ENCODE peak calls at places on chromosomes 16 and 17, in eight cellular contexts. G is chondrocyte, Y is neural progenitor cell, U is mesothelial cell of epicardium, Z is BJ, P is heart right ventricle, Q is breast epithelium, I is hepatocyte. R is an unnamed sample.

GRCh38 chr17:28477928-28478327 is 4.5 kb downstream of the SLC13A2 start:
- DNase-seq in G (peak), Y (no peak), U (no peak), Z (no peak), P (no peak), Q (no peak), I (no peak), R (no peak)

GRCh38 chr16:80803341-80804060 is 897 bp downstream of the CDYL2 start:
- DNase-seq in G (no peak), Y (peak), U (no peak), Z (no peak), P (peak), Q (no peak), I (peak), R (peak)

GRCh38 chr16:24850289-24850931 is 4.6 kb downstream of the SLC5A11 start:
- DNase-seq in G (no peak), Y (no peak), U (no peak), Z (no peak), P (no peak), Q (no peak), I (no peak), R (no peak)

GRCh38 chr17:7022791-7023571 is at the start of gene BCL6B:
- DNase-seq in G (no peak), Y (peak), U (no peak), Z (no peak), P (peak), Q (no peak), I (no peak), R (no peak)

GRCh38 chr17:27743288-27743885 is 56.9 kb downstream of the NOS2 start:
- DNase-seq in G (no peak), Y (no peak), U (no peak), Z (no peak), P (no peak), Q (no peak), I (no peak), R (no peak)

GRCh38 chr16:81610144-81610842 is 165.7 kb downstream of the CMIP start:
- DNase-seq in G (no peak), Y (no peak), U (no peak), Z (no peak), P (peak), Q (peak), I (peak), R (no peak)

GRCh38 chr17:20216154-20216815 is 207.1 kb downstream of the SPECC1 start:
- DNase-seq in G (no peak), Y (no peak), U (no peak), Z (no peak), P (no peak), Q (no peak), I (no peak), R (no peak)

GRCh38 chr17:63439682-63440081 is 6.4 kb downstream of the CYB561 start:
- DNase-seq in G (no peak), Y (no peak), U (no peak), Z (peak), P (no peak), Q (no peak), I (no peak), R (no peak)

GRCh38 chr17:32256012-32256694 is 9.5 kb upstream of the RHBDL3 start:
- DNase-seq in G (no peak), Y (no peak), U (no peak), Z (no peak), P (no peak), Q (no peak), I (no peak), R (no peak)

GRCh38 chr17:17671369-17672119 is 9.7 kb upstream of the RAI1 start:
- DNase-seq in G (no peak), Y (no peak), U (no peak), Z (no peak), P (no peak), Q (no peak), I (no peak), R (no peak)

GRCh38 chr17:15264542-15264941 is 584 bp downstream of the PMP22 start:
- DNase-seq in G (no peak), Y (no peak), U (no peak), Z (no peak), P (peak), Q (peak), I (no peak), R (no peak)

GRCh38 chr16:66510711-66511614 is 39.0 kb downstream of the TK2 start:
- DNase-seq in G (peak), Y (peak), U (no peak), Z (no peak), P (no peak), Q (no peak), I (no peak), R (no peak)

GRCh38 chr16:72769876-72770275 is 278.1 kb downstream of the ZFHX3 start:
- DNase-seq in G (no peak), Y (no peak), U (no peak), Z (no peak), P (no peak), Q (no peak), I (no peak), R (no peak)

GRCh38 chr17:78316867-78317816 is 42.7 kb downstream of the SOCS3 start:
- DNase-seq in G (no peak), Y (peak), U (no peak), Z (no peak), P (no peak), Q (no peak), I (peak), R (no peak)

GRCh38 chr17:38509772-38510423 is 81.6 kb downstream of the ARHGAP23 start:
- DNase-seq in G (no peak), Y (no peak), U (no peak), Z (no peak), P (peak), Q (no peak), I (peak), R (no peak)

GRCh38 chr17:79801156-79802038 is 4.5 kb upstream of the CBX8 start:
- DNase-seq in G (no peak), Y (peak), U (no peak), Z (no peak), P (no peak), Q (no peak), I (peak), R (no peak)

GRCh38 chr16:20918486-20919239 is 18.1 kb downstream of the LYRM1 start:
- DNase-seq in G (no peak), Y (no peak), U (no peak), Z (no peak), P (peak), Q (peak), I (peak), R (no peak)

GRCh38 chr17:75003957-75004355 is 8.5 kb upstream of the MRPL58 start:
- DNase-seq in G (no peak), Y (no peak), U (no peak), Z (no peak), P (no peak), Q (no peak), I (no peak), R (no peak)

GRCh38 chr16:19886061-19886792 is 1.6 kb upstream of the GPRC5B start:
- DNase-seq in G (no peak), Y (peak), U (peak), Z (no peak), P (peak), Q (peak), I (peak), R (peak)

GRCh38 chr17:77865109-77865611 is 93.3 kb upstream of the TNRC6C start:
- DNase-seq in G (peak), Y (peak), U (no peak), Z (no peak), P (peak), Q (no peak), I (no peak), R (no peak)

GRCh38 chr17:44828919-44829557 is 1.0 kb downstream of the GJC1 start:
- DNase-seq in G (no peak), Y (no peak), U (no peak), Z (no peak), P (no peak), Q (no peak), I (no peak), R (no peak)

GRCh38 chr17:57870283-57870635 is 20.4 kb upstream of the MRPS23 start:
- DNase-seq in G (no peak), Y (no peak), U (no peak), Z (no peak), P (no peak), Q (no peak), I (no peak), R (no peak)

GRCh38 chr16:66996324-66996982 is 8.1 kb downstream of the CES4A start:
- DNase-seq in G (no peak), Y (no peak), U (no peak), Z (peak), P (no peak), Q (peak), I (peak), R (no peak)

GRCh38 chr17:48603959-48604769 is 622 bp downstream of the HOXB6 start:
- DNase-seq in G (no peak), Y (no peak), U (no peak), Z (no peak), P (no peak), Q (no peak), I (peak), R (no peak)

GRCh38 chr17:29162909-29163341 is 17.3 kb downstream of the MYO18A start:
- DNase-seq in G (no peak), Y (no peak), U (no peak), Z (no peak), P (no peak), Q (no peak), I (no peak), R (no peak)

GRCh38 chr16:56603589-56603988 is 4.8 kb upstream of the MT2A start:
- DNase-seq in G (no peak), Y (peak), U (no peak), Z (no peak), P (peak), Q (peak), I (peak), R (no peak)

GRCh38 chr17:40311575-40311974 is 2.6 kb downstream of the RARA start:
- DNase-seq in G (peak), Y (no peak), U (no peak), Z (no peak), P (peak), Q (peak), I (no peak), R (no peak)

GRCh38 chr17:78672880-78673371 is 95.7 kb upstream of the DNAH17 start:
- DNase-seq in G (no peak), Y (no peak), U (no peak), Z (no peak), P (no peak), Q (no peak), I (no peak), R (no peak)

GRCh38 chr17:44781553-44782348 is 23.0 kb downstream of the ADAM11 start:
- DNase-seq in G (peak), Y (peak), U (no peak), Z (no peak), P (peak), Q (no peak), I (no peak), R (no peak)

GRCh38 chr16:64711596-64711995 is 410.3 kb downstream of the CDH11 start:
- DNase-seq in G (no peak), Y (no peak), U (no peak), Z (no peak), P (no peak), Q (no peak), I (no peak), R (no peak)

GRCh38 chr16:4110680-4111079 is 5.6 kb downstream of the ADCY9 start:
- DNase-seq in G (no peak), Y (no peak), U (no peak), Z (no peak), P (no peak), Q (no peak), I (no peak), R (no peak)

GRCh38 chr17:80815151-80815561 is 176.5 kb upstream of the CHMP6 start:
- DNase-seq in G (peak), Y (no peak), U (no peak), Z (no peak), P (no peak), Q (no peak), I (no peak), R (no peak)

GRCh38 chr17:14201595-14201994 is 35.1 kb downstream of the CDRT15 start:
- DNase-seq in G (no peak), Y (no peak), U (no peak), Z (no peak), P (no peak), Q (no peak), I (no peak), R (no peak)

GRCh38 chr17:32116937-32117336 is 25.4 kb upstream of the RHOT1 start:
- DNase-seq in G (no peak), Y (no peak), U (no peak), Z (no peak), P (no peak), Q (no peak), I (no peak), R (no peak)

GRCh38 chr16:80896778-80897177 is 92.4 kb upstream of the CDYL2 start:
- DNase-seq in G (no peak), Y (no peak), U (no peak), Z (no peak), P (no peak), Q (no peak), I (no peak), R (no peak)

DNA sequence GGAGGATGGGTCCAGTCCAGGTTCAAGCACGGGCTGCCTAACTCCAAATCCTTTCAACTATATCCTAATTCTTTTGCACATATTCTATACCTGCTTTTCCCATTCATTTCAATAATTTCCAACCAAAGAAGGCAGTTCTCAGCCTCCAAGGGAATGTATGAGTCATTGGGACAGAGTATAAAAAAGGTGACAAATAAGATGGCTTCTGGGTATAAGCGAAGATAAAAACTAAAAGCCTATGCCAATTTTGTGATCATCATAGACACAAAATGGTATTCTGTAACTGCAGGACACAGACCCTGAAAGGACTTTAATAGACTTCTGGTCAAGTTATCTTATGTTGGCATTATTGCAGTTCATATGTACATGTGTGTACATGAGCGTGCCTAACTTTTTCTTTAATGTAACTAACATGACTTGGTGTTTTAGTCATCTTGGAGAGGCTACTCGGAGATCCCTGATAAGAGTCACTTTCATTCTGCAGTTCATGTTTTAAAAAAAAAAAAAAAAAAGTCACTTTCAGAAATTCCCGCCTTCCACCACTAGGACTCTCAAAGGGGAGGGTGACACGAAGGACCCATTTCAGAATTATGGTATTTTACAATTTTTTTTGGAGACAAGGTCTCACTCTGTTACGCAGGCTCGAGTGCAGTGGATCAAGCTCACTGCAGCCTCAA is 17.3 kb downstream of the COG1 start:
- DNase-seq in G (no peak), Y (no peak), U (no peak), Z (no peak), P (no peak), Q (no peak), I (no peak), R (no peak)
- TF ChIP-seq CTCF in G (peak), Y (peak), U (peak), Z (peak), P (peak), Q (no peak), I (peak), R (peak)

DNA sequence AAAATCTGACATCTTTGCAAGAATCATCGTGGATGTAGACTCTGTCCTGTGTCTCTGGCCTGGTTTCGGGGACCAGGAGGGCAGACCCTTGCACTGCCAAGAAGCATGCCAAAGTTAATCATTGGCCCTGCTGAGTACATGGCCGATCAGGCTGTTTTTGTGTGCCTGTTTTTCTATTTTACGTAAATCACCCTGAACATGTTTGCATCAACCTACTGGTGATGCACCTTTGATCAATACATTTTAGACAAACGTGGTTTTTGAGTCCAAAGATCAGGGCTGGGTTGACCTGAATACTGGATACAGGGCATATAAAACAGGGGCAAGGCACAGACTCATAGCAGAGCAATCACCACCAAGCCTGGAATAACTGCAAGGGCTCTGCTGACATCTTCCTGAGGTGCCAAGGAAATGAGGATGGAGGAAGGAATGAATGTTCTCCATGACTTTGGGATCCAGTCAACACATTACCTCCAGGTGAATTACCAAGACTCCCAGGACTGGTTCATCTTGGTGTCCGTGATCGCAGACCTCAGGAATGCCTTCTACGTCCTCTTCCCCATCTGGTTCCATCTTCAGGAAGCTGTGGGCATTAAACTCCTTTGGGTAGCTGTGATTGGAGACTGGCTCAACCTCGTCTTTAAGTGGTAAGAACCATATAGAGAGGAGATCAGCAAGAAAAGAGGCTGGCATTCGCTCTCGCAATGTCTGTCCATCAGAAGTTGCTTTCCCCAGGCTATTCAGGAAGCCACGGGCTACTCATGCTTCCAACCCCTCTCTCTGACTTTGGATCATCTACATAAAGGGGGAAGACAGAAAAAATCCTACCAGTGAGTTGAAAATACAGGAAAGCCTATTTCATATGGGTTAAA is at the start of gene G6PC1:
- DNase-seq in G (peak), Y (no peak), U (no peak), Z (no peak), P (no peak), Q (no peak), I (no peak), R (no peak)
- TF ChIP-seq CTCF in G (no peak), Y (no peak), U (no peak), Z (no peak), P (no peak), Q (no peak), I (no peak), R (no peak)

GRCh38 chr17:42312285-42313130 is 24.2 kb downstream of the STAT5A start:
- DNase-seq in G (no peak), Y (peak), U (peak), Z (no peak), P (peak), Q (peak), I (peak), R (peak)
- TF ChIP-seq CTCF in G (peak), Y (peak), U (peak), Z (peak), P (peak), Q (no peak), I (peak), R (peak)

GRCh38 chr16:3015865-3016521 is 2.0 kb downstream of the CLDN6 start:
- DNase-seq in G (no peak), Y (no peak), U (no peak), Z (no peak), P (no peak), Q (no peak), I (no peak), R (no peak)

GRCh38 chr16:3020247-3020603 is at the start of gene TNFRSF12A:
- DNase-seq in G (peak), Y (peak), U (peak), Z (no peak), P (peak), Q (peak), I (peak), R (no peak)

GRCh38 chr16:3019594-3020246 is 448 bp upstream of the TNFRSF12A start:
- DNase-seq in G (no peak), Y (no peak), U (no peak), Z (no peak), P (no peak), Q (no peak), I (no peak), R (no peak)

GRCh38 chr16:3017262-3017805 is 649 bp downstream of the CLDN6 start:
- DNase-seq in G (no peak), Y (peak), U (no peak), Z (no peak), P (no peak), Q (no peak), I (no peak), R (no peak)

DNA sequence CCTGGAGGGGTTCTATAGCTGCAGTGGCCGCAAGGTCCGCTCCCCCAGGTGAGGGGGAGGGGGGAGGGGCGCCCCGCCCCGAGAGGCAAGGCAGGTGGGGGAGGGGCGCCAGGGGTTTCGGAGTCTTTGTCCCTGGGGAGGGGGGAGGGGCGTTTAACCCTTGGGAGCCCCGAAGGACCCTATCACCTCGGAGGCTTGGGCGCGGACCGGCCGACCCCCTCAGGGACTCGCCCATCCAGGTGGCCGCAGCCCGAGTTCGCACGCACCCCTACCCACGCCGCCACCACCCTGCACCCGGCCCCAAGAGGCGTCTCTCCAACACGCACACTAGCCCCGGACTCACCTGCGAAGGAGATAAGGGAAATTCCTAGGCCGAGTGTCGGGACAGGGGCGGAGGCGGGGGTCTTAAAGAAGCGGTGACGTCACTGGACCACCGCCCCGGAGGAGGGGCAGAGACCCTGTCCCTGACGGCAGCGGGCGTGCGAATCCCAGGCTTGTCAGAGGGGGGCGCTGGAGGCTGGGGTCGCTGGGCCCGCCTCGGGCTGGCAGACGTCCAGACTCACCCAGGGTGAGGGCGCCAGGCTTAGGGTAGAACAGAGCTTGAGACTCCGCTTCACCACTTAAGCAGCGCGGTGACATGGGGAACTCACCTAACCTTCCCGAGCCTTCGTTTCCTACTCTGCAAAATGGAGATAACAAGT is at the start of gene CLDN6:
- DNase-seq in G (peak), Y (peak), U (peak), Z (no peak), P (no peak), Q (no peak), I (peak), R (peak)
- TF ChIP-seq CTCF in G (peak), Y (peak), U (peak), Z (peak), P (no peak), Q (no peak), I (peak), R (peak)

GRCh38 chr16:50540711-50541007 is 7.5 kb upstream of the NKD1 start:
- DNase-seq in G (no peak), Y (no peak), U (no peak), Z (no peak), P (no peak), Q (no peak), I (no peak), R (no peak)
- TF ChIP-seq CTCF in G (no peak), Y (no peak), U (no peak), Z (no peak), P (no peak), Q (no peak), I (no peak), R (no peak)